ENCODE peak calls at places on chromosomes 13 and 19, in eight cellular contexts. B, I, G, Z, D, N, S and C are unnamed samples.

GRCh38 chr19:17402982-17403855 is 2.2 kb downstream of the BST2 start:
- DNase-seq in S (no peak), Z (peak), I (no peak), N (no peak), D (peak), B (no peak), G (peak), C (no peak)

GRCh38 chr19:15297416-15298224 is 34.7 kb downstream of the BRD4 start:
- DNase-seq in D (peak), B (no peak), N (no peak), S (peak), I (no peak), G (no peak), Z (no peak), C (no peak)

GRCh38 chr19:1265611-1266115 is 3.5 kb upstream of the CIRBP start:
- DNase-seq in S (peak), B (peak), Z (no peak), D (peak), I (peak), N (no peak), G (no peak), C (no peak)

GRCh38 chr13:87129602-87130300 is 541.4 kb upstream of the SLITRK5 start:
- DNase-seq in G (no peak), B (no peak), D (peak), S (peak), I (no peak), N (no peak), Z (no peak), C (no peak)

GRCh38 chr19:19550454-19550842 is 12.4 kb downstream of the CILP2 start:
- DNase-seq in Z (no peak), D (no peak), I (no peak), B (no peak), S (peak), N (no peak), G (peak), C (no peak)

GRCh38 chr19:45939792-45940514 is 25.4 kb upstream of the NANOS2 start:
- DNase-seq in S (no peak), N (no peak), Z (peak), G (no peak), B (no peak), D (no peak), I (no peak), C (no peak)

GRCh38 chr13:73708393-73708985 is 425.7 kb downstream of the KLF12 start:
- DNase-seq in Z (peak), S (peak), G (peak), N (peak), D (peak), B (no peak), I (peak), C (peak)

GRCh38 chr19:38388310-38389100 is at the start of gene SPRED3:
- DNase-seq in D (peak), I (no peak), B (no peak), N (peak), Z (no peak), S (peak), G (peak), C (peak)

GRCh38 chr19:8342684-8343482 is at the start of gene KANK3:
- DNase-seq in Z (peak), D (peak), G (peak), I (peak), B (peak), N (peak), S (peak), C (peak)

DNA sequence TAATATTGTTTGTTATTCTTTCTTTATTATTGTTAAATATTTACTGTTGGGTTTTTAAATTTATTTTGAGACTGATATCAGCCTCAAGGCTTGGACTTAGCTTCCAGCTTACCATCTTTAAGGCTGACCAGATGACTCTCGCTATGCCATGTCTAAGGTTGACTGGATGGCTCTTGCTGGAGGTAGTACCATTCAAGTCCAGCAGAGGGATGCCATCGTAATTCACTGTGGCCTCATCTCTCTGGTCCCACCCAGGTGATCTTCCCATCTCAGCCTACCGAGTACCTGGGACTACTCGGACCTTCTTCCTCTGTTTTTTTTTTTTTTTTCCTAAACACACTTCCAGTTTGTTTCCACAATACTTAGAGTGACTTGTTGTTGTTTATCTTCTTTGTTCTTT is 41.7 kb upstream of the ZNF91 start:
- DNase-seq in Z (peak), D (no peak), I (no peak), G (no peak), B (no peak), N (peak), S (no peak), C (no peak)
- TF ChIP-seq CTCF in Z (peak), D (no peak), I (no peak), G (no peak), B (peak), N (peak), S (peak), C (no peak)

GRCh38 chr19:11116507-11116906 is 27.2 kb downstream of the LDLR start:
- DNase-seq in D (no peak), N (no peak), G (no peak), B (no peak), S (no peak), I (no peak), Z (peak), C (no peak)
- TF ChIP-seq CTCF in D (no peak), N (no peak), G (no peak), B (no peak), S (no peak), I (no peak), Z (no peak), C (no peak)

DNA sequence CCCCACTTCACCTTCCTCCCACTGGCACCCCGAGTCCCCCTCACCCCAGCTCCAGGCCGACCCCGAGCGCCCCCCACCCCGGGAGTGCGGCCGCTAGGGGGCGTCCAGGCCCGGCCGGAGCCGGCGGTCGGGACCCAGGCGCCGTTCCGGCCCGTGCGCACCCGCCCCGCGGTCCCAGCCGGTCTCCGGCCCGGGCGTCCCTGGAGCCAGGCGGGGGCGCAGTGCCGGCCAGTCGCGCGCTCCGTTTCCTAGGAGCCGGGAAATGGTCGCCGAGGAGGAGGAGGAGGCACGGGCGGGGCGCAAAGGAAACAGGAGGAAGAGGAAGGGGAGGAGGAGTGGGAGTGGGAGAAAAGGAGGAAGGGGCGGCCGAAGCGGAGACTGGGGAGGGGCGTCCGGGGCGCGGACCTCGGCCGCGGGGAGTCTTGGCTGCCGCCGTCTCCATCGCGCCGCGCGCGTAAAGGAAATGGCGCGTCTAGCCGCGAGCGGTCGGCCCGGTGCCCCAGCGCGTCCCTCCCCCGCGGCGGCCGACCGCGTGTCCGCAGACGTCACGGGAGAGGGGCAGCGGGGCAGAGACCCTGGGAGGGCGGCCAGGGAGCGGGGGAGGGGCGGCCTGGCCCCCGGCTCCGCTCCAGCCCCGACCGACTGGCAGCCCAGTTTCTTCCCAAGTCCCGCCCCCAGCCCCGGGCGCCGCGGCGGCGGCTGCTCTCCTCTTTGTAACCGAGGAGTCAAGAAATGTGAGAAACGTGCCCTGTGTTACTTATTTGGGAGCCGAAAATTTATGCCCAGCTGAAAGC is 1.1 kb upstream of the KCTD15 start:
- DNase-seq in G (peak), S (peak), D (peak), B (peak), Z (peak), N (peak), I (no peak), C (peak)
- TF ChIP-seq CTCF in G (peak), S (peak), D (peak), B (peak), Z (peak), N (peak), I (peak), C (peak)

GRCh38 chr13:51814825-51815650 is 11.1 kb upstream of the DHRS12 start:
- DNase-seq in G (peak), I (peak), B (peak), D (peak), N (peak), S (peak), Z (peak), C (peak)
- TF ChIP-seq CTCF in G (peak), I (peak), B (peak), D (peak), N (peak), S (peak), Z (peak), C (peak)

GRCh38 chr13:60986301-60986700 is 429.3 kb downstream of the PCDH20 start:
- DNase-seq in S (no peak), Z (no peak), G (no peak), I (no peak), B (no peak), D (peak), N (no peak), C (no peak)

GRCh38 chr13:60990032-60990733 is 425.5 kb downstream of the PCDH20 start:
- DNase-seq in G (no peak), B (no peak), N (peak), S (no peak), D (no peak), I (no peak), Z (peak), C (no peak)
- TF ChIP-seq CTCF in G (no peak), B (no peak), N (peak), S (no peak), D (no peak), I (no peak), Z (peak), C (no peak)

DNA sequence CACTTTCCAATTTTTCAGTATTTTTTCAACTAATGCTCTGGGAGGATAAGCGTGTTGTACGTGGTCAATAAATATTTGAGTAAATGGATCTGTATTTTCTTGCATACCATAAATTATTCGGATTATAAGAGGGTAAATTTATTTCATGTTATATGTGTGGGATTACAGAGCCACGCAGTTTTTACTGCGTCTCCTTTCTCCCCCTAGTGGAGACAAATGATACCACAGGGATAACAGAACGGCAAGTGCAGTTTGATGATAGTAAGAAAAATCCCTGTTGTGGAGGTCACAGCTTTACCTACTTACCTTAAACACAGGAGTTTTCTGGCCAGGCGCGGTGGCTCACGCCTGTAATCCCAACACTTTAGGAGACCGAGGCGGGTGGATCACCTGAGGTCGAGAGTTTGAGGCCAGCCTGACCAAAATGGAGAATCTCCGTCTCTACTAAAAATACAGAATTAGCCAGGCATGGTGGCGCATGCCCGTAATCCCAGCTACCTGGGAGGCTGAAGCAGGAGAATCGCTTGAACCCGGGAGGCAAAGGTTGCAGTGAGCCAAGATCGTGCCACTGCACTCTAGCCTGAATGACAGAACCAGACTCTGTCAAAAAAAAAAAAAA is 16.8 kb downstream of the MBD3L2B start:
- DNase-seq in G (no peak), B (no peak), I (no peak), S (no peak), N (peak), Z (peak), D (peak), C (no peak)
- TF ChIP-seq CTCF in G (peak), B (peak), I (peak), S (no peak), N (peak), Z (peak), D (peak), C (peak)

DNA sequence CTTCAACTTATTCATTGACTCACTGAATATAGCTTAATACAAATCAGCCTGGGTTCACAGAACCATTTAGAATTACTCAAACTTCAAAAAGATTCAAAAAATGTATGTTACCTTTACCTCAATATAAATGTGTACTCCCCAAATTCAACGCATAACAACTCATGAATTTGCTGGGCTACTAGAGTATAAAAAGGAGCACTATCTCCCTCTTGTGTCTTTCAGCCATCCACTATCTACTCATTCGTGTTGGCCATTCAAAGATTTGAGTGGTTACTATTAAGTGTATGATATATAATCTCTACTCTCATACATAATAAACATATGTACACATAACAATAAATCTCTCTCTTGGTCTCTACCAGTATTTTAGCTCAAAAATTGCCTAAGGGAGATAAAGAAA is 20.3 kb downstream of the INTS6 start:
- DNase-seq in N (no peak), Z (no peak), B (no peak), I (no peak), S (no peak), G (no peak), D (no peak), C (no peak)
- TF ChIP-seq CTCF in N (no peak), Z (no peak), B (no peak), I (no peak), S (no peak), G (no peak), D (no peak), C (no peak)

DNA sequence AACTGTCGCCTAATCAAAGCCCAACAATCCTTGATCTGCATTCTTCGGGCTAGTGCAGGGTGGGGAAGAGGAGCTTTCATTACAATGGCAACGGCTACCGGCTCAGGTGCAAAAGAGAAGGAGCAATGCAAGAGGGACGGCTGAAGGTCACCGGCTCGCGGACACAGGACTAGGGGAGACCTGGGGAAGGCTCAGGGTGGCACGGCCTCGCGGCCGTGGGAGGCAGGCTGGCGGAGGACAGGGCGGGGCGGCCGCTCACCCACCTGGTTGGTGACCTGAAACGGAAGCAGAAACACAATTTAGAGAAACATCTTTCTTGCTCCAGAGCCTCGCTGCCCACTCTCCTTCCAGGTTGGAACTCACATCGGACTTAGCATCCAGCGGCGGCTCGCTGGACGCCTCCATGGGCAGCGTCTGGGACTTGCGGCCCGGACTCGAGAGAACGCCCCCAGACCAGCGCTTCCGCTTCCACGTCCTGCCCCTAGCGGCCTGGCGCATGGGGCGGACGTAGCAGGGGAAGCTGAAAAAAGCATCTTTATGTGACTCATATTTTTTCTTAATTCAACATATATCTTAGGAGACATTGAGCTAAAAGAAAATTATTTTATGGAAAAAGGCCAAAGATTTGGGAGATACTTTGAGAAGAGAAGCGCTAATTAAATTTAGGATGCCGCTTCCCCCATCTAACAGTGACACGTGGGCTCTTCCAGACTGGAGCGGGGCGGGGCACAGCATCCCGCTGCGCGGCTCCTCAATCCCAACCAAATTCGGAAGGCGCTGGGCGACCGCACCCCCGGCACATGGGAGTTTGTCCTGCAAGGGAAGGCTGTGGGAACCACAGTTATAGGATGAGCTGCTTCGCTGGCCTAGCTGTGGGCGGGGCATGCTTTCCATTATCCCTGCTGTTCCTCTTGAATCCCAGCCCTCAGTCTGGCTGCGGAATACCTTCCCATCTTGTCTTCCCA is at the start of gene COMMD6:
- DNase-seq in G (peak), Z (peak), S (peak), N (peak), B (peak), I (peak), D (peak), C (peak)
- TF ChIP-seq CTCF in G (peak), Z (peak), S (peak), N (no peak), B (peak), I (no peak), D (no peak), C (no peak)